ENCODE peak calls at places on chromosomes 12 and 14, in seven cellular contexts. L is psoas muscle, M is lung, U is foreskin fibroblast, R is MCF 10A, N is GM20000, I is hepatocyte. X is an unnamed sample.

GRCh38 chr12:63129927-63130326 is 21.1 kb downstream of the AVPR1A start:
- DNase-seq in L (no peak), M (no peak), U (no peak), R (no peak), N (no peak), I (no peak), X (no peak)

GRCh38 chr14:106491851-106492250 is 965.5 kb downstream of the TMEM121 start:
- DNase-seq in L (no peak), M (no peak), U (no peak), R (peak; percentile 23), N (no peak), I (no peak), X (no peak)

GRCh38 chr12:11486623-11487444 is 91.5 kb upstream of the PRB2 start:
- DNase-seq in L (peak; percentile 74), M (peak; percentile 80), U (peak; percentile 72), R (peak; percentile 88), N (peak; percentile 80), I (peak; percentile 92), X (peak; percentile 80)

GRCh38 chr12:7017870-7018349 is 366 bp downstream of the LPCAT3 start:
- DNase-seq in L (peak; percentile 61), M (no peak), U (no peak), R (no peak), N (no peak), I (no peak), X (no peak)

GRCh38 chr14:41146391-41146790 is 460.3 kb upstream of the LRFN5 start:
- DNase-seq in L (no peak), M (no peak), U (no peak), R (no peak), N (no peak), I (no peak), X (no peak)

GRCh38 chr12:99099786-99100185 is 454.7 kb downstream of the APAF1 start:
- DNase-seq in L (no peak), M (no peak), U (no peak), R (peak; percentile 70), N (no peak), I (no peak), X (no peak)

GRCh38 chr12:83514372-83514771 is 827.7 kb downstream of the TMTC2 start:
- DNase-seq in L (no peak), M (no peak), U (no peak), R (peak; percentile 51), N (no peak), I (no peak), X (no peak)

GRCh38 chr12:76711241-76711640 is 52.7 kb upstream of the ZDHHC17 start:
- DNase-seq in L (no peak), M (no peak), U (no peak), R (no peak), N (no peak), I (no peak), X (no peak)

GRCh38 chr12:7100239-7100638 is 8.0 kb upstream of the C1R start:
- DNase-seq in L (no peak), M (no peak), U (no peak), R (no peak), N (no peak), I (no peak), X (no peak)

GRCh38 chr12:10179871-10180270 is 1.0 kb downstream of the TMEM52B start:
- DNase-seq in L (no peak), M (no peak), U (no peak), R (no peak), N (no peak), I (no peak), X (no peak)

GRCh38 chr12:10174986-10175614 is 3.2 kb upstream of the OLR1 start:
- DNase-seq in L (no peak), M (no peak), U (no peak), R (no peak), N (no peak), I (no peak), X (no peak)

GRCh38 chr12:10178766-10179165 is at the start of gene TMEM52B:
- DNase-seq in L (no peak), M (no peak), U (no peak), R (no peak), N (no peak), I (no peak), X (no peak)

GRCh38 chr12:10171954-10172353 is at the start of gene OLR1:
- DNase-seq in L (no peak), M (no peak), U (no peak), R (peak; percentile 48), N (no peak), I (no peak), X (no peak)

GRCh38 chr12:10175849-10176641 is 2.8 kb upstream of the TMEM52B start:
- DNase-seq in L (no peak), M (no peak), U (no peak), R (peak; percentile 60), N (no peak), I (peak; percentile 63), X (no peak)
- TF ChIP-seq CTCF in L (no peak), M (no peak), U (no peak), R (no peak), N (no peak), I (no peak), X (no peak)

GRCh38 chr14:67335781-67336180 is 23.8 kb downstream of the ATP6V1D start:
- DNase-seq in L (no peak), M (no peak), U (no peak), R (peak; percentile 42), N (no peak), I (peak; percentile 51), X (no peak)
- TF ChIP-seq CTCF in L (peak; percentile 20), M (no peak), U (peak; percentile 35), R (no peak), N (peak; percentile 40), I (peak; percentile 49), X (peak; percentile 51)

GRCh38 chr14:100663528-100664052 is 63.1 kb upstream of the DLK1 start:
- DNase-seq in L (no peak), M (no peak), U (no peak), R (no peak), N (no peak), I (no peak), X (no peak)
- TF ChIP-seq CTCF in L (no peak), M (no peak), U (no peak), R (no peak), N (no peak), I (no peak), X (no peak)

GRCh38 chr12:94276725-94277124 is 128.3 kb downstream of the PLXNC1 start:
- DNase-seq in L (no peak), M (no peak), U (no peak), R (no peak), N (no peak), I (no peak), X (no peak)

GRCh38 chr12:94269316-94269999 is 121.1 kb downstream of the PLXNC1 start:
- DNase-seq in L (no peak), M (no peak), U (no peak), R (no peak), N (no peak), I (no peak), X (no peak)

GRCh38 chr12:94271351-94271750 is 123.0 kb downstream of the PLXNC1 start:
- DNase-seq in L (no peak), M (no peak), U (no peak), R (no peak), N (no peak), I (no peak), X (peak; percentile 31)

GRCh38 chr12:94272280-94272679 is 123.9 kb downstream of the PLXNC1 start:
- DNase-seq in L (no peak), M (no peak), U (no peak), R (no peak), N (no peak), I (no peak), X (no peak)

GRCh38 chr12:94273272-94273671 is 124.9 kb downstream of the PLXNC1 start:
- DNase-seq in L (no peak), M (no peak), U (no peak), R (no peak), N (no peak), I (no peak), X (no peak)
- TF ChIP-seq CTCF in L (no peak), M (no peak), U (no peak), R (no peak), N (no peak), I (no peak), X (no peak)

GRCh38 chr12:55930771-55931316 is at the start of gene DGKA:
- DNase-seq in L (no peak), M (peak; percentile 50), U (peak; percentile 70), R (peak; percentile 82), N (peak; percentile 83), I (peak; percentile 74), X (peak; percentile 81)

GRCh38 chr12:55926738-55927587 is 731 bp downstream of the PYM1 start:
- DNase-seq in L (peak; percentile 92), M (peak; percentile 87), U (peak; percentile 90), R (peak; percentile 91), N (peak; percentile 92), I (peak; percentile 94), X (peak; percentile 91)

GRCh38 chr12:55927588-55928502 is at the start of gene PYM1:
- DNase-seq in L (peak; percentile 85), M (peak; percentile 91), U (peak; percentile 80), R (peak; percentile 87), N (peak; percentile 87), I (peak; percentile 78), X (peak; percentile 84)

GRCh38 chr12:55931317-55931779 is 386 bp downstream of the DGKA start:
- DNase-seq in L (peak; percentile 53), M (no peak), U (no peak), R (peak; percentile 49), N (no peak), I (no peak), X (no peak)

DNA sequence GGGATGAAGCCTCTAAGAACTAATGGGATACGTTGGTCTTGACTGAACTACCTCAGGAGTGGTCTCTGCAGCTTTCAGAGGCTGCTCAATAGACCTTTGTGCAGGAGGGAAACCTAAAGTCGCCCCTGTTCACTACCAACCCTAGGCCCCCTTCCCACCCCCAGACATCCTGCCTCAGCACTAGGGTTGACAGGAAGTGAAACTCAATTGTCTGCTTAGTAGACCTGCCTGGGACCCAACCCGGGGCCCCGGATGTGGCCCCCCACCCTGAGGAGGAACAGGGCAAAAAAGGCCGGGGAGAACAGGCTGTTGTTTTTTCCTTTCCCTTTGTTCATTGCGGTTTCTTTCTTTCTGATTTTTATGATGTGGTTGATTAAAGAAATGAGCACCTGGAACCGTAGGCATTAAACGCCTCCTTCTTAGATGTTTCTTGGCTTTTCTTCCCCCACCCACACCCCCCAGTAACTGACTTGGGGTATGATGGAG is 1.6 kb upstream of the DGKA start:
- DNase-seq in L (no peak), M (no peak), U (no peak), R (no peak), N (peak; percentile 89), I (no peak), X (peak; percentile 87)
- TF ChIP-seq CTCF in L (no peak), M (no peak), U (no peak), R (no peak), N (no peak), I (no peak), X (no peak)

DNA sequence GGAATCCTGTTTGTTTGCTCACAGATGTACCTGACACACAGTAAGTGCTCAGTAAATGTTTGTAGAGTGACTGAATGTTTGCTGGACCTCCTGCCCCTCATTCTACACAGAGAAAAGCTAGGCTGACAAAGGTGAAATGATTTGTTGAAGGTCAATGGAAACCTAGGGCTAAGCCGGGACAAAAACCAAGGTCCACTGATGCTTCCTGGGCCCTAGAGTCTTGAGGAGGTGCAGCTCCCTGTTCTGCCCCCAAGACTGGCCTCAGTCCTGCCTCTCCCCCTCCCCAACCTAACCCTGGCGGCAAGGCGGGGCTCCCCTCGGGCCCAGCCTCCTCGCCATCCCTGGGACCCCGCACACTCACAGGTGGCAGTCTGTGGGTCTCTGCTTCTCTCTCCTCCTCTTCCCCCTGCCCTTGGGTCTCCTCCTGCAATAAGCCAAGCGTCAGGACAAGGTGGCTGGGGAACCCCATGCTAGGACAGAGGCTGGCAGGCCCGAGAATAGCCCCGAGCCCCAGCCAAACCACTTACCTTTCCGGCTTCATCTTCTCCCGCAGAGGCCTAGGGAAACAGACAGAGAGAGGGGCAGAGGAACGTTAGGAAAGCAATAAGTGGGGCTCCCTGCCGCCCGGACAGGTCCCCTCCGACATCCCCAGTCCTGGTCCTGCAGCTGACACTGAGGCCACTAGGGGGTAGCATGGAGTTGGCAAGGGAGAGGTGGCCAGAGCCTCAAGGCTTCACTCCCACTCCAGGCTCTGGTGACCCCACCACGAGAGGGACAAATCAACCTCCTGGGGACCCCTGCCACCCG is 9.3 kb downstream of the PGF start:
- DNase-seq in L (peak; percentile 85), M (peak; percentile 77), U (peak; percentile 47), R (peak; percentile 78), N (peak; percentile 90), I (peak; percentile 87), X (peak; percentile 93)
- TF ChIP-seq CTCF in L (peak; percentile 89), M (peak; percentile 87), U (peak; percentile 94), R (peak; percentile 81), N (peak; percentile 79), I (peak; percentile 80), X (peak; percentile 92)